ENCODE peak calls at places on chromosomes 2 and 18, in seven cellular contexts. G, K, Z, N, M, U and V are unnamed samples.

GRCh38 chr2:102841107-102841840 is 79.4 kb downstream of the TMEM182 start:
- DNase-seq in G (peak), K (peak), Z (peak), N (peak), M (peak), U (peak), V (peak)

GRCh38 chr2:132902626-132903025 is 232.6 kb upstream of the LYPD1 start:
- DNase-seq in G (no peak), K (no peak), Z (no peak), N (no peak), M (no peak), U (no peak), V (no peak)

GRCh38 chr2:218829868-218830451 is 1.6 kb downstream of the PRKAG3 start:
- DNase-seq in G (no peak), K (peak), Z (no peak), N (no peak), M (no peak), U (no peak), V (no peak)

GRCh38 chr2:119119999-119120710 is 38.4 kb downstream of the C1QL2 start:
- DNase-seq in G (no peak), K (no peak), Z (no peak), N (no peak), M (no peak), U (peak), V (no peak)

GRCh38 chr18:65093341-65093740 is 657.5 kb upstream of the CDH7 start:
- DNase-seq in G (no peak), K (no peak), Z (no peak), N (no peak), M (no peak), U (no peak), V (peak)

GRCh38 chr2:206158563-206159345 is 490 bp downstream of the NDUFS1 start:
- DNase-seq in G (peak), K (peak), Z (no peak), N (no peak), M (peak), U (no peak), V (peak)

GRCh38 chr2:3536682-3537632 is 17.6 kb upstream of the ADI1 start:
- DNase-seq in G (peak), K (peak), Z (peak), N (no peak), M (peak), U (peak), V (peak)

GRCh38 chr2:220894069-220894468 is 678.0 kb downstream of the EPHA4 start:
- DNase-seq in G (no peak), K (peak), Z (no peak), N (no peak), M (peak), U (no peak), V (no peak)

GRCh38 chr18:48796491-48797205 is 154.1 kb downstream of the SMAD7 start:
- DNase-seq in G (no peak), K (no peak), Z (no peak), N (no peak), M (no peak), U (no peak), V (no peak)

GRCh38 chr2:61378281-61378680 is 92.6 kb downstream of the USP34 start:
- DNase-seq in G (no peak), K (no peak), Z (no peak), N (no peak), M (no peak), U (no peak), V (no peak)

GRCh38 chr18:45636110-45636509 is 20.8 kb downstream of the SLC14A2 start:
- DNase-seq in G (no peak), K (peak), Z (no peak), N (no peak), M (no peak), U (no peak), V (no peak)

GRCh38 chr2:15826273-15826717 is 114.1 kb upstream of the MYCN start:
- DNase-seq in G (peak), K (no peak), Z (no peak), N (no peak), M (no peak), U (peak), V (peak)

GRCh38 chr2:105712981-105713596 is 31.6 kb upstream of the NCK2 start:
- DNase-seq in G (peak), K (peak), Z (no peak), N (peak), M (peak), U (no peak), V (no peak)

GRCh38 chr2:54581326-54582039 is 125.4 kb downstream of the SPTBN1 start:
- DNase-seq in G (no peak), K (no peak), Z (no peak), N (peak), M (no peak), U (no peak), V (no peak)

GRCh38 chr2:30240162-30240696 is 8.9 kb downstream of the LBH start:
- DNase-seq in G (no peak), K (no peak), Z (no peak), N (no peak), M (no peak), U (no peak), V (no peak)

GRCh38 chr2:121722479-121722878 is 14.2 kb downstream of the NIFK start:
- DNase-seq in G (no peak), K (peak), Z (no peak), N (no peak), M (peak), U (no peak), V (no peak)

GRCh38 chr2:42369551-42370229 is 8.7 kb upstream of the COX7A2L start:
- DNase-seq in G (peak), K (no peak), Z (no peak), N (no peak), M (no peak), U (no peak), V (peak)

GRCh38 chr18:8480506-8481328 is 128.5 kb upstream of the RAB12 start:
- DNase-seq in G (peak), K (peak), Z (peak), N (peak), M (peak), U (peak), V (peak)

GRCh38 chr2:3179208-3179607 is 198.4 kb downstream of the EIPR1 start:
- DNase-seq in G (no peak), K (no peak), Z (no peak), N (no peak), M (no peak), U (peak), V (peak)

GRCh38 chr2:184006998-184007397 is 591.3 kb upstream of the ZNF804A start:
- DNase-seq in G (no peak), K (no peak), Z (no peak), N (no peak), M (no peak), U (no peak), V (no peak)

GRCh38 chr2:987789-988188 is 37.1 kb downstream of the SNTG2 start:
- DNase-seq in G (no peak), K (no peak), Z (no peak), N (no peak), M (no peak), U (no peak), V (no peak)

GRCh38 chr2:104774631-104775030 is 79.3 kb upstream of the POU3F3 start:
- DNase-seq in G (no peak), K (no peak), Z (no peak), N (no peak), M (no peak), U (no peak), V (no peak)

GRCh38 chr2:12035956-12036639 is 289.7 kb downstream of the LPIN1 start:
- DNase-seq in G (no peak), K (no peak), Z (no peak), N (no peak), M (no peak), U (no peak), V (no peak)

GRCh38 chr18:24136967-24137373 is 1.9 kb upstream of the CABYR start:
- DNase-seq in G (no peak), K (no peak), Z (no peak), N (no peak), M (peak), U (no peak), V (no peak)

GRCh38 chr2:70094978-70095832 is 7.9 kb downstream of the PCBP1 start:
- DNase-seq in G (no peak), K (peak), Z (no peak), N (peak), M (peak), U (no peak), V (no peak)

DNA sequence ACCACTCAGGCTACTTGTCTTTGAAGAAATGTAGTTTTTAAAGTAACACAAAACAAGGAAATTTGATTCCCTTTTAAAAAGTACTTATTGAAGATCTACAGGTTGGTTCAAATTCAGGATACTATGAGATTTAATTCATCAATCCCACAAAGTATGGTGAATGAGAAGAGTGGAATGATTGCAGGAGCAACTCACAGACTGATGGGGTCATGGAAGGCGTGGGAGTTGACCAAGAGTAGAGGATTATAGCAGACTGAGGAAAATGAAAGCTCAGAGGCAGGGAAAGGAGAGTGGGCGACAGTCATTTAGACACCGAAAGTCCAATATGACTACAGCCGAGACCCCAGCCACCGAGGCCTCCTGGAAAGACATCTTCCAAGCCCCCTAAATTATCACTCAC is 12.5 kb upstream of the DAPL1 start:
- DNase-seq in G (no peak), K (peak), Z (no peak), N (no peak), M (peak), U (no peak), V (no peak)
- TF ChIP-seq EZH2phosphoT487 in G (no peak), K (no peak), Z (no peak), N (no peak), M (no peak), U (no peak), V (no peak)

GRCh38 chr2:202049840-202050239 is 16.2 kb downstream of the FZD7 start:
- DNase-seq in G (no peak), K (no peak), Z (no peak), N (no peak), M (no peak), U (no peak), V (no peak)

GRCh38 chr2:202050652-202051051 is 17.0 kb downstream of the FZD7 start:
- DNase-seq in G (no peak), K (no peak), Z (no peak), N (no peak), M (no peak), U (no peak), V (no peak)

GRCh38 chr2:202052235-202052634 is 18.6 kb downstream of the FZD7 start:
- DNase-seq in G (no peak), K (no peak), Z (no peak), N (no peak), M (no peak), U (no peak), V (no peak)

GRCh38 chr2:202049092-202049728 is 15.6 kb downstream of the FZD7 start:
- DNase-seq in G (no peak), K (no peak), Z (no peak), N (no peak), M (no peak), U (no peak), V (no peak)

GRCh38 chr2:202051499-202052161 is 18.0 kb downstream of the FZD7 start:
- DNase-seq in G (peak), K (peak), Z (no peak), N (no peak), M (no peak), U (no peak), V (peak)
- H3K4me2 ChIP-seq in G (peak), K (peak), Z (no peak), N (no peak), M (no peak), U (peak), V (peak)

GRCh38 chr18:58871514-58872490 is 7.1 kb downstream of the ZNF532 start:
- DNase-seq in G (no peak), K (no peak), Z (no peak), N (no peak), M (no peak), U (no peak), V (no peak)

GRCh38 chr18:58870621-58871020 is 5.9 kb downstream of the ZNF532 start:
- DNase-seq in G (no peak), K (no peak), Z (no peak), N (no peak), M (no peak), U (no peak), V (no peak)

GRCh38 chr18:58868440-58868839 is 3.8 kb downstream of the ZNF532 start:
- DNase-seq in G (no peak), K (no peak), Z (no peak), N (no peak), M (no peak), U (no peak), V (no peak)

GRCh38 chr18:58867281-58867961 is 2.7 kb downstream of the ZNF532 start:
- DNase-seq in G (no peak), K (peak), Z (no peak), N (no peak), M (peak), U (no peak), V (peak)

GRCh38 chr18:58870130-58870529 is 5.5 kb downstream of the ZNF532 start:
- DNase-seq in G (no peak), K (no peak), Z (no peak), N (no peak), M (no peak), U (no peak), V (no peak)
- H3K27ac ChIP-seq in G (no peak), K (no peak), Z (no peak), N (no peak), M (no peak), U (no peak), V (peak)

GRCh38 chr2:112031473-112031872 is 23.6 kb upstream of the TMEM87B start:
- DNase-seq in G (no peak), K (peak), Z (no peak), N (peak), M (no peak), U (no peak), V (peak)
- TF ChIP-seq EZH2phosphoT487 in G (no peak), K (no peak), Z (no peak), N (no peak), M (no peak), U (no peak), V (no peak)